ENCODE peak calls at places on chromosomes 4 and X, in five cellular contexts. F is DMS 273 treated with DMSO at 0.1 percent for 48 hours; H is NCI-H460; O is T-cell; K is stimulated activated CD4-positive, alpha-beta T cell treated with anti-CD3 and anti-CD28 coated beads, Interleukin-1b, Interleukin-23, amount 100 ng/mL, for 24 hours. P is an unnamed sample.

GRCh38 chr4:64899563-64899962 is 490.3 kb upstream of the TECRL start:
- DNase-seq in F (no peak), H (no peak), O (no peak), K (no peak), P (no peak)

GRCh38 chrX:65652098-65652497 is 15.4 kb upstream of the MSN start:
- DNase-seq in F (no peak), H (no peak), O (no peak), K (no peak), P (no peak)

GRCh38 chr4:80897537-80898303 is 132.8 kb upstream of the BMP3 start:
- DNase-seq in F (no peak), H (no peak), O (no peak), K (no peak), P (no peak)

GRCh38 chr4:5545271-5545670 is 163.1 kb downstream of the EVC2 start:
- DNase-seq in F (no peak), H (no peak), O (no peak), K (no peak), P (no peak)

GRCh38 chr4:166301266-166301665 is 428.2 kb downstream of the TLL1 start:
- DNase-seq in F (no peak), H (no peak), O (no peak), K (no peak), P (no peak)

GRCh38 chrX:21176927-21177571 is 197.2 kb upstream of the CNKSR2 start:
- DNase-seq in F (no peak), H (no peak), O (no peak), K (no peak), P (no peak)

GRCh38 chrX:10856797-10857196 is 236.4 kb upstream of the MID1 start:
- DNase-seq in F (peak), H (no peak), O (no peak), K (no peak), P (peak)

GRCh38 chrX:53421772-53422090 is 723 bp downstream of the SMC1A start:
- DNase-seq in F (peak), H (no peak), O (peak), K (no peak), P (no peak)

GRCh38 chr4:139887962-139888735 is 222.5 kb downstream of the MGST2 start:
- DNase-seq in F (no peak), H (no peak), O (no peak), K (no peak), P (no peak)

GRCh38 chr4:1469596-1470392 is 63.6 kb upstream of the NKX1-1 start:
- DNase-seq in F (no peak), H (no peak), O (no peak), K (no peak), P (no peak)

GRCh38 chr4:101346312-101346561 is 1.1 kb downstream of the PPP3CA start:
- DNase-seq in F (no peak), H (no peak), O (peak), K (peak), P (no peak)

GRCh38 chrX:151398346-151398745 is 1.3 kb downstream of the VMA21 start:
- DNase-seq in F (no peak), H (no peak), O (no peak), K (no peak), P (no peak)

GRCh38 chr4:127782025-127782274 is 172 bp upstream of the HSPA4L start:
- DNase-seq in F (no peak), H (peak), O (no peak), K (no peak), P (peak)

GRCh38 chr4:162943263-162943662 is 223.4 kb downstream of the NAF1 start:
- DNase-seq in F (no peak), H (no peak), O (no peak), K (no peak), P (no peak)

GRCh38 chrX:15674514-15674898 is 9.9 kb upstream of the CLTRN start:
- DNase-seq in F (no peak), H (peak), O (no peak), K (peak), P (no peak)

GRCh38 chrX:130393451-130394074 is 8.1 kb upstream of the GPR119 start:
- DNase-seq in F (peak), H (peak), O (no peak), K (no peak), P (peak)

GRCh38 chr4:120869511-120870278 is 52.8 kb downstream of the PRDM5 start:
- DNase-seq in F (peak), H (no peak), O (no peak), K (no peak), P (peak)

GRCh38 chr4:168484626-168485025 is 4.3 kb upstream of the DDX60L start:
- DNase-seq in F (no peak), H (no peak), O (no peak), K (no peak), P (no peak)

GRCh38 chr4:120517966-120518365 is 404.6 kb downstream of the PRDM5 start:
- DNase-seq in F (no peak), H (peak), O (no peak), K (no peak), P (no peak)

GRCh38 chrX:1086444-1087409 is 125.7 kb downstream of the CRLF2 start:
- DNase-seq in F (no peak), H (peak), O (no peak), K (no peak), P (no peak)

GRCh38 chr4:74133786-74134499 is 24.0 kb upstream of the MTHFD2L start:
- DNase-seq in F (peak), H (peak), O (peak), K (no peak), P (peak)

GRCh38 chr4:141102367-141102766 is 30.9 kb downstream of the RNF150 start:
- DNase-seq in F (no peak), H (no peak), O (no peak), K (no peak), P (no peak)

GRCh38 chrX:133523094-133523493 is 107.8 kb upstream of the GPC4 start:
- DNase-seq in F (no peak), H (no peak), O (no peak), K (no peak), P (no peak)

GRCh38 chr4:123939621-123940020 is 543.0 kb downstream of the SPRY1 start:
- DNase-seq in F (no peak), H (no peak), O (no peak), K (no peak), P (no peak)

GRCh38 chr4:31682796-31683195 is 962.6 kb downstream of the PCDH7 start:
- DNase-seq in F (no peak), H (no peak), O (no peak), K (no peak), P (no peak)

GRCh38 chr4:165379662-165380061 is 854 bp downstream of the CPE start:
- DNase-seq in F (peak), H (no peak), O (no peak), K (no peak), P (peak)

GRCh38 chr4:6493668-6494304 is 21.4 kb upstream of the PPP2R2C start:
- DNase-seq in F (no peak), H (no peak), O (no peak), K (no peak), P (no peak)

GRCh38 chr4:149999485-150000074 is 78.7 kb upstream of the DCLK2 start:
- DNase-seq in F (peak), H (peak), O (no peak), K (no peak), P (peak)

GRCh38 chr4:36088542-36088941 is 155.8 kb downstream of the ARAP2 start:
- DNase-seq in F (no peak), H (no peak), O (no peak), K (no peak), P (peak)

GRCh38 chr4:111274060-111274459 is 651.2 kb upstream of the PITX2 start:
- DNase-seq in F (no peak), H (no peak), O (no peak), K (no peak), P (no peak)

GRCh38 chr4:73721419-73721818 is 18.9 kb upstream of the CXCL8 start:
- DNase-seq in F (no peak), H (peak), O (no peak), K (no peak), P (no peak)

GRCh38 chrX:7146703-7147430 is 645 bp upstream of the STS start:
- DNase-seq in F (no peak), H (no peak), O (no peak), K (no peak), P (no peak)

GRCh38 chr4:175504316-175504715 is 307.7 kb downstream of the GPM6A start:
- DNase-seq in F (no peak), H (no peak), O (no peak), K (no peak), P (no peak)

GRCh38 chrX:129359269-129359668 is 164.0 kb downstream of the SMARCA1 start:
- DNase-seq in F (no peak), H (no peak), O (no peak), K (no peak), P (no peak)

GRCh38 chr4:36990108-36990872 is 254.3 kb upstream of the NWD2 start:
- DNase-seq in F (no peak), H (no peak), O (no peak), K (no peak), P (no peak)

GRCh38 chrX:140733766-140734342 is 24.3 kb downstream of the LINC00632 start:
- DNase-seq in F (no peak), H (peak), O (no peak), K (no peak), P (no peak)

GRCh38 chr4:48340276-48340904 is 939 bp upstream of the SLAIN2 start:
- DNase-seq in F (no peak), H (no peak), O (no peak), K (no peak), P (no peak)

GRCh38 chrX:138908577-138908976 is 197.1 kb upstream of the FGF13 start:
- DNase-seq in F (no peak), H (no peak), O (no peak), K (no peak), P (no peak)

GRCh38 chr4:93317046-93317445 is 511.5 kb upstream of the ATOH1 start:
- DNase-seq in F (peak), H (no peak), O (no peak), K (no peak), P (no peak)